ENCODE peak calls at places on chromosomes 16 and 17, in eight cellular contexts. B is activated CD4-positive, alpha-beta T cell treated with anti-CD3 and anti-CD28 coated beads for 4 hours; W is fibroblast of pulmonary artery; V is Calu3; G is C1 segment of cervical spinal cord; X is osteocyte; F is activated gamma-delta T cell treated with anti-CD3 and anti-CD28 coated beads, Interleukin-2, amount 50 U/mL, for 16 hours; I is HCT116. P is an unnamed sample.

GRCh38 chr17:38507436-38507835 is 79.2 kb downstream of the ARHGAP23 start:
- DNase-seq in B (no peak), W (peak), V (no peak), G (no peak), X (no peak), F (no peak), I (no peak), P (no peak)

GRCh38 chr16:86150646-86151371 is 251.8 kb downstream of the IRF8 start:
- DNase-seq in B (no peak), W (no peak), V (no peak), G (no peak), X (no peak), F (no peak), I (no peak), P (no peak)

GRCh38 chr16:28491080-28491969 is 549 bp downstream of the CLN3 start:
- DNase-seq in B (no peak), W (peak), V (peak), G (no peak), X (no peak), F (no peak), I (no peak), P (peak)

GRCh38 chr16:57278494-57278893 is 6.0 kb downstream of the PLLP start:
- DNase-seq in B (no peak), W (no peak), V (no peak), G (no peak), X (no peak), F (no peak), I (no peak), P (no peak)

GRCh38 chr17:32722733-32723132 is 154.2 kb downstream of the MYO1D start:
- DNase-seq in B (no peak), W (no peak), V (no peak), G (no peak), X (no peak), F (no peak), I (no peak), P (no peak)

GRCh38 chr17:73592531-73592961 is 51.7 kb downstream of the SDK2 start:
- DNase-seq in B (peak), W (no peak), V (no peak), G (no peak), X (no peak), F (no peak), I (no peak), P (no peak)

GRCh38 chr16:17590711-17591654 is 120.2 kb upstream of the XYLT1 start:
- DNase-seq in B (peak), W (no peak), V (no peak), G (no peak), X (peak), F (no peak), I (no peak), P (no peak)

GRCh38 chr17:58172369-58173071 is 5.7 kb downstream of the OR4D2 start:
- DNase-seq in B (peak), W (peak), V (peak), G (no peak), X (no peak), F (peak), I (peak), P (peak)

GRCh38 chr16:14958970-14959369 is 15.9 kb upstream of the PDXDC1 start:
- DNase-seq in B (no peak), W (no peak), V (no peak), G (peak), X (no peak), F (no peak), I (no peak), P (no peak)

GRCh38 chr17:66667491-66668030 is 167.4 kb upstream of the CACNG5 start:
- DNase-seq in B (peak), W (no peak), V (no peak), G (no peak), X (no peak), F (peak), I (no peak), P (no peak)

GRCh38 chr16:67539691-67540635 is 11.3 kb downstream of the RIPOR1 start:
- DNase-seq in B (no peak), W (no peak), V (no peak), G (no peak), X (peak), F (no peak), I (no peak), P (no peak)

GRCh38 chr17:51524524-51524923 is 264.2 kb downstream of the UTP18 start:
- DNase-seq in B (no peak), W (no peak), V (no peak), G (no peak), X (no peak), F (no peak), I (no peak), P (no peak)